ENCODE peak calls at places on chromosomes 2 and 18, in four cellular contexts. R is adipocyte, P is body of pancreas, G is HL-60. J is an unnamed sample.

GRCh38 chr2:183919926-183920325 is 678.4 kb upstream of the ZNF804A start:
- DNase-seq in G (no peak), P (no peak), R (no peak), J (no peak)

GRCh38 chr18:31487251-31488015 is 10.5 kb upstream of the DSG2 start:
- DNase-seq in R (no peak), G (no peak), P (no peak), J (no peak)

GRCh38 chr2:199019898-199020507 is 437.7 kb downstream of the SATB2 start:
- DNase-seq in R (peak), G (no peak), P (no peak), J (peak)

GRCh38 chr2:197576631-197577030 is 60.8 kb downstream of the MOB4 start:
- DNase-seq in P (no peak), R (peak), G (no peak), J (peak)

GRCh38 chr2:4715065-4715464 is 977.1 kb upstream of the SOX11 start:
- DNase-seq in R (no peak), P (no peak), G (no peak), J (no peak)

GRCh38 chr2:36453652-36454051 is 98.1 kb downstream of the CRIM1 start:
- DNase-seq in G (no peak), R (no peak), P (no peak), J (no peak)

GRCh38 chr2:65053199-65053598 is 3.0 kb upstream of the CEP68 start:
- DNase-seq in P (no peak), R (no peak), G (no peak), J (no peak)

GRCh38 chr2:86700705-86701104 is 19.4 kb upstream of the RMND5A start:
- DNase-seq in P (no peak), G (no peak), R (peak), J (peak)

GRCh38 chr2:235749121-235749780 is 255.4 kb downstream of the AGAP1 start:
- DNase-seq in G (no peak), R (peak), P (no peak), J (peak)

GRCh38 chr2:195620499-195620898 is 36.5 kb upstream of the SLC39A10 start:
- DNase-seq in G (no peak), R (no peak), P (no peak), J (no peak)

GRCh38 chr18:42564761-42565160 is 550.7 kb downstream of the RIT2 start:
- DNase-seq in P (no peak), R (no peak), G (no peak), J (no peak)

GRCh38 chr2:127208313-127208712 is 11.8 kb downstream of the CYP27C1 start:
- DNase-seq in G (no peak), P (no peak), R (peak), J (peak)